ENCODE peak calls at places on chromosomes 4 and X, in six cellular contexts. I is type B pancreatic cell, E is amniotic epithelial cell, Q is stromal cell of bone marrow, B is mesendoderm, D is upper lobe of left lung. V is an unnamed sample.

GRCh38 chr4:161714022-161714751 is 449.6 kb downstream of the FSTL5 start:
- DNase-seq in I (no peak), E (peak), Q (no peak), B (no peak), D (no peak), V (no peak)

GRCh38 chr4:36269116-36269515 is 12.3 kb upstream of the DTHD1 start:
- DNase-seq in I (no peak), E (no peak), Q (no peak), B (peak), D (no peak), V (no peak)

GRCh38 chr4:173259310-173259709 is 74.8 kb downstream of the HMGB2 start:
- DNase-seq in I (no peak), E (no peak), Q (no peak), B (no peak), D (no peak), V (no peak)

GRCh38 chr4:114599231-114600065 is 841 bp downstream of the UGT8 start:
- DNase-seq in I (no peak), E (peak), Q (no peak), B (peak), D (no peak), V (no peak)

GRCh38 chrX:151825927-151826471 is 86.7 kb upstream of the MAGEA4 start:
- DNase-seq in I (no peak), E (peak), Q (peak), B (peak), D (no peak), V (no peak)

GRCh38 chr4:152369903-152370296 is 166.0 kb downstream of the FBXW7 start:
- DNase-seq in I (no peak), E (no peak), Q (no peak), B (no peak), D (no peak), V (no peak)

GRCh38 chr4:30386266-30386895 is 333.8 kb upstream of the PCDH7 start:
- DNase-seq in I (no peak), E (peak), Q (no peak), B (no peak), D (no peak), V (no peak)

GRCh38 chr4:152983221-152983620 is 47.1 kb downstream of the FHDC1 start:
- DNase-seq in I (no peak), E (peak), Q (no peak), B (peak), D (no peak), V (no peak)

GRCh38 chr4:2363056-2363719 is 55.3 kb downstream of the ZFYVE28 start:
- DNase-seq in I (no peak), E (peak), Q (no peak), B (no peak), D (peak), V (no peak)

GRCh38 chrX:682892-683291 is 52.3 kb downstream of the SHOX start:
- DNase-seq in I (no peak), E (no peak), Q (no peak), B (no peak), D (no peak), V (no peak)

GRCh38 chr4:93187441-93187840 is 641.1 kb upstream of the ATOH1 start:
- DNase-seq in I (no peak), E (no peak), Q (no peak), B (no peak), D (no peak), V (no peak)

GRCh38 chr4:126993351-126993750 is 639.4 kb upstream of the INTU start:
- DNase-seq in I (no peak), E (no peak), Q (no peak), B (no peak), D (no peak), V (no peak)

GRCh38 chr4:121717680-121718237 is 21.0 kb upstream of the ANXA5 start:
- DNase-seq in I (no peak), E (peak), Q (peak), B (no peak), D (no peak), V (no peak)

GRCh38 chr4:38612996-38613395 is 51.0 kb upstream of the KLF3 start:
- DNase-seq in I (no peak), E (no peak), Q (no peak), B (no peak), D (no peak), V (peak)

GRCh38 chr4:4368821-4369580 is 17.9 kb upstream of the NSG1 start:
- DNase-seq in I (no peak), E (no peak), Q (no peak), B (no peak), D (no peak), V (no peak)

GRCh38 chr4:141922224-141922623 is 285.8 kb downstream of the IL15 start:
- DNase-seq in I (no peak), E (no peak), Q (peak), B (no peak), D (no peak), V (no peak)

GRCh38 chr4:100189820-100190642 is at the start of gene DDIT4L:
- DNase-seq in I (peak), E (peak), Q (no peak), B (peak), D (peak), V (no peak)

GRCh38 chrX:119505945-119506344 is 37.7 kb downstream of the SLC25A5 start:
- DNase-seq in I (no peak), E (no peak), Q (no peak), B (no peak), D (no peak), V (no peak)

GRCh38 chrX:108091878-108092291 is 307 bp downstream of the ATG4A start:
- DNase-seq in I (no peak), E (no peak), Q (no peak), B (no peak), D (no peak), V (no peak)

GRCh38 chr4:150232029-150232428 is 153.8 kb downstream of the DCLK2 start:
- DNase-seq in I (no peak), E (no peak), Q (no peak), B (no peak), D (no peak), V (no peak)

GRCh38 chr4:186557486-186557885 is 2.1 kb upstream of the MTNR1A start:
- DNase-seq in I (no peak), E (peak), Q (peak), B (no peak), D (no peak), V (no peak)

GRCh38 chrX:134685662-134686061 is 27.4 kb upstream of the PLAC1 start:
- DNase-seq in I (no peak), E (peak), Q (no peak), B (no peak), D (no peak), V (no peak)